ENCODE peak calls at places on chromosomes 6 and 20, in six cellular contexts. Y is activated T-cell treated with anti-CD3 and anti-CD28 coated beads for 1 hour; P is Calu3; I is hepatocyte; F is cardiac fibroblast; E is activated CD4-positive, alpha-beta T cell treated with anti-CD3 and anti-CD28 coated beads for 1 hour. N is an unnamed sample.
A peak's percentile ranks its signal among the peaks of the same experiment; 100 is the strongest.

GRCh38 chr6:166625356-166625755 is 1.7 kb downstream of the RPS6KA2 start:
- DNase-seq in Y (no peak), P (no peak), I (peak; percentile 38), F (peak; percentile 88), E (no peak), N (no peak)

GRCh38 chr20:35444226-35444625 is 6.2 kb upstream of the GDF5 start:
- DNase-seq in Y (no peak), P (no peak), I (no peak), F (no peak), E (no peak), N (no peak)

GRCh38 chr6:118986312-118986711 is 51.4 kb upstream of the MCM9 start:
- DNase-seq in Y (no peak), P (no peak), I (no peak), F (no peak), E (no peak), N (no peak)

GRCh38 chr6:157763129-157763893 is 59.7 kb upstream of the SNX9 start:
- DNase-seq in Y (no peak), P (peak; percentile 96), I (peak; percentile 95), F (peak; percentile 77), E (no peak), N (no peak)

GRCh38 chr6:7971499-7971898 is 60.9 kb upstream of the TXNDC5 start:
- DNase-seq in Y (no peak), P (no peak), I (no peak), F (no peak), E (no peak), N (no peak)

GRCh38 chr6:134315974-134316391 is 1.9 kb downstream of the SGK1 start:
- DNase-seq in Y (no peak), P (no peak), I (no peak), F (no peak), E (no peak), N (no peak)

GRCh38 chr20:13147071-13147961 is 73.8 kb upstream of the ISM1 start:
- DNase-seq in Y (no peak), P (no peak), I (no peak), F (no peak), E (no peak), N (no peak)

GRCh38 chr6:150025201-150025917 is at the start of gene RAET1L:
- DNase-seq in Y (no peak), P (peak; percentile 44), I (peak; percentile 22), F (peak; percentile 73), E (no peak), N (no peak)

GRCh38 chr20:689348-689747 is 13.7 kb upstream of the SCRT2 start:
- DNase-seq in Y (no peak), P (no peak), I (no peak), F (no peak), E (no peak), N (no peak)

GRCh38 chr6:166957087-166957804 is 896 bp upstream of the RNASET2 start:
- DNase-seq in Y (no peak), P (peak; percentile 36), I (peak; percentile 70), F (no peak), E (no peak), N (peak; percentile 19)

GRCh38 chr6:161161889-161162624 is 111.8 kb downstream of the AGPAT4 start:
- DNase-seq in Y (no peak), P (peak; percentile 29), I (no peak), F (peak; percentile 20), E (no peak), N (no peak)

GRCh38 chr6:39088331-39088730 is 26.7 kb downstream of the SAYSD1 start:
- DNase-seq in Y (no peak), P (no peak), I (peak; percentile 85), F (peak; percentile 55), E (no peak), N (no peak)

GRCh38 chr6:151067684-151068596 is 171.8 kb upstream of the AKAP12 start:
- DNase-seq in Y (no peak), P (peak; percentile 76), I (no peak), F (peak; percentile 99), E (no peak), N (no peak)

GRCh38 chr20:23679448-23680092 is 9.3 kb downstream of the CST4 start:
- DNase-seq in Y (no peak), P (no peak), I (no peak), F (no peak), E (no peak), N (no peak)

GRCh38 chr20:21548390-21549035 is 34.6 kb upstream of the NKX2-2 start:
- DNase-seq in Y (peak; percentile 16), P (no peak), I (no peak), F (no peak), E (peak; percentile 33), N (no peak)

GRCh38 chr20:43751167-43752050 is 24.6 kb upstream of the GTSF1L start:
- DNase-seq in Y (no peak), P (no peak), I (no peak), F (peak; percentile 94), E (no peak), N (no peak)

GRCh38 chr20:13777171-13777601 is 7.5 kb downstream of the ESF1 start:
- DNase-seq in Y (no peak), P (no peak), I (no peak), F (peak; percentile 46), E (no peak), N (no peak)

N was measured in stimulated activated CD8-positive, alpha-beta memory T cell treated with anti-CD3 and anti-CD28 coated beads, Interleukin-12 subunit alpha, Interleukin-12 subunit beta, amount 100 ng/mL, for 4 hours.